ENCODE peak calls at places on chromosome 13, in seven cellular contexts. I, V, K, D, Q, E and J are unnamed samples.

GRCh38 chr13:21123956-21124355 is 52.4 kb downstream of the SKA3 start:
- DNase-seq in I (no peak), V (no peak), K (no peak), D (no peak), Q (no peak), E (no peak), J (no peak)

GRCh38 chr13:28526876-28527275 is 31.9 kb upstream of the FLT1 start:
- DNase-seq in I (no peak), V (no peak), K (no peak), D (no peak), Q (no peak), E (no peak), J (no peak)

GRCh38 chr13:95716231-95716630 is 39.3 kb downstream of the DNAJC3 start:
- DNase-seq in I (no peak), V (no peak), K (no peak), D (no peak), Q (no peak), E (no peak), J (no peak)

GRCh38 chr13:110471833-110472162 is 89.7 kb downstream of the RAB20 start:
- DNase-seq in I (no peak), V (peak; percentile 37), K (peak; percentile 90), D (peak; percentile 79), Q (peak; percentile 25), E (no peak), J (peak; percentile 67)

GRCh38 chr13:20019033-20019432 is 60.5 kb downstream of the ZMYM2 start:
- DNase-seq in I (no peak), V (no peak), K (no peak), D (no peak), Q (no peak), E (no peak), J (no peak)

GRCh38 chr13:106455777-106456176 is 79.7 kb downstream of the EFNB2 start:
- DNase-seq in I (no peak), V (no peak), K (no peak), D (no peak), Q (no peak), E (no peak), J (no peak)

GRCh38 chr13:27388236-27388635 is 36.2 kb upstream of the GTF3A start:
- DNase-seq in I (no peak), V (no peak), K (no peak), D (no peak), Q (no peak), E (no peak), J (no peak)

GRCh38 chr13:53020764-53021332 is 7.8 kb upstream of the OLFM4 start:
- DNase-seq in I (no peak), V (no peak), K (no peak), D (no peak), Q (no peak), E (no peak), J (no peak)

GRCh38 chr13:67148219-67148583 is 81.9 kb downstream of the PCDH9 start:
- DNase-seq in I (no peak), V (no peak), K (no peak), D (no peak), Q (no peak), E (peak; percentile 30), J (no peak)

GRCh38 chr13:84844473-84844872 is 954.7 kb downstream of the SLITRK6 start:
- DNase-seq in I (no peak), V (no peak), K (no peak), D (peak; percentile 17), Q (no peak), E (peak; percentile 9), J (no peak)

GRCh38 chr13:92510416-92510815 is 716.2 kb upstream of the GPC6 start:
- DNase-seq in I (no peak), V (no peak), K (no peak), D (peak; percentile 4), Q (no peak), E (peak; percentile 34), J (no peak)

GRCh38 chr13:43116242-43116641 is 92.9 kb downstream of the DNAJC15 start:
- DNase-seq in I (no peak), V (no peak), K (no peak), D (no peak), Q (no peak), E (no peak), J (no peak)

GRCh38 chr13:48783181-48783630 is 129.5 kb downstream of the CYSLTR2 start:
- DNase-seq in I (peak; percentile 31), V (peak; percentile 58), K (peak; percentile 72), D (no peak), Q (peak; percentile 65), E (peak; percentile 89), J (peak; percentile 60)

GRCh38 chr13:107586216-107586615 is 629.1 kb downstream of the LIG4 start:
- DNase-seq in I (no peak), V (no peak), K (no peak), D (no peak), Q (no peak), E (no peak), J (no peak)

GRCh38 chr13:91701975-91702374 is 303.6 kb downstream of the GPC5 start:
- DNase-seq in I (no peak), V (no peak), K (no peak), D (no peak), Q (no peak), E (no peak), J (no peak)

GRCh38 chr13:76969488-76970365 is 21.4 kb downstream of the ACOD1 start:
- DNase-seq in I (no peak), V (no peak), K (no peak), D (no peak), Q (no peak), E (peak; percentile 88), J (no peak)

GRCh38 chr13:39893808-39894207 is 238.3 kb downstream of the COG6 start:
- DNase-seq in I (no peak), V (no peak), K (no peak), D (no peak), Q (no peak), E (no peak), J (no peak)

GRCh38 chr13:31749929-31750328 is 10.6 kb downstream of the RXFP2 start:
- DNase-seq in I (no peak), V (no peak), K (no peak), D (no peak), Q (no peak), E (peak; percentile 81), J (no peak)

GRCh38 chr13:97274782-97275252 is 52.7 kb downstream of the MBNL2 start:
- DNase-seq in I (no peak), V (no peak), K (no peak), D (no peak), Q (no peak), E (peak; percentile 56), J (no peak)

GRCh38 chr13:36297600-36298338 is at the start of gene CCDC169:
- DNase-seq in I (peak; percentile 49), V (peak; percentile 66), K (peak; percentile 73), D (no peak), Q (peak; percentile 64), E (peak; percentile 29), J (peak; percentile 77)

GRCh38 chr13:58434943-58435342 is 803.4 kb downstream of the PCDH17 start:
- DNase-seq in I (no peak), V (no peak), K (no peak), D (no peak), Q (no peak), E (no peak), J (no peak)

GRCh38 chr13:98492335-98493034 is 84.4 kb downstream of the STK24 start:
- DNase-seq in I (no peak), V (no peak), K (no peak), D (no peak), Q (no peak), E (no peak), J (no peak)

GRCh38 chr13:38979891-38980627 is 10.6 kb downstream of the STOML3 start:
- DNase-seq in I (peak; percentile 79), V (peak; percentile 23), K (no peak), D (no peak), Q (no peak), E (no peak), J (peak; percentile 20)

GRCh38 chr13:39129253-39129652 is 91.0 kb downstream of the NHLRC3 start:
- DNase-seq in I (no peak), V (no peak), K (no peak), D (no peak), Q (no peak), E (no peak), J (no peak)

GRCh38 chr13:67299072-67299635 is 69.0 kb upstream of the PCDH9 start:
- DNase-seq in I (no peak), V (no peak), K (no peak), D (no peak), Q (no peak), E (peak; percentile 64), J (no peak)

GRCh38 chr13:96996097-96996496 is 1.8 kb upstream of the OXGR1 start:
- DNase-seq in I (no peak), V (no peak), K (no peak), D (no peak), Q (no peak), E (no peak), J (no peak)

GRCh38 chr13:95710313-95710712 is 33.4 kb downstream of the DNAJC3 start:
- DNase-seq in I (no peak), V (no peak), K (no peak), D (no peak), Q (no peak), E (peak; percentile 67), J (no peak)

GRCh38 chr13:82655518-82655855 is 1226.8 kb downstream of the SLITRK1 start:
- DNase-seq in I (no peak), V (no peak), K (no peak), D (no peak), Q (no peak), E (no peak), J (no peak)
- H3K27ac ChIP-seq in I (no peak overlapping the region), V (no peak overlapping the region), K (no peak overlapping the region), D (no peak overlapping the region), Q (peak overlapping the region; percentile 85), E (no peak overlapping the region), J (no peak overlapping the region)

DNA sequence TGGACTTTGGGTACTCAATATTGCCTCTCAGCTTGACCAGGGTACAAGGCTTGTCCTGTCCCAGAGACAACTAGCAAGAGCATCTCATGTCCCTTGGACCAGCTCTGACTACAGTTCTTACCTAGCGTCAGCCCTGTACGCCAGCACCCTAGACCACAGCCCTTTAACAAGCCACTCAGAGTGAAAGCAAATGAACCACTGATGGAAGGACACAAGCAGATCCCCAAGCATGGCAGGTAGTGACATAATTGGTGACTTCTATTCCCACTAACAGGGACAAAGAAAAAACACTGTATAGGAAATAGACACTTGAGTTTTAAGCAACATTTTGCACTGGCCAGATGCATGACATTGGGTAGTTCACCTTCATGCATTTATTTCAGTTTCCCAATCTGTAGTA is 8.8 kb upstream of the LRCH1 start:
- DNase-seq in I (no peak), V (no peak), K (no peak), D (no peak), Q (no peak), E (no peak), J (no peak)
- H3K27ac ChIP-seq in I (no peak overlapping the region), V (no peak overlapping the region), K (no peak overlapping the region), D (no peak overlapping the region), Q (no peak overlapping the region), E (no peak overlapping the region), J (no peak overlapping the region)

GRCh38 chr13:44575035-44575434 is 1.1 kb downstream of the TSC22D1 start:
- DNase-seq in I (no peak), V (no peak), K (no peak), D (no peak), Q (no peak), E (peak; percentile 11), J (no peak)
- H3K27ac ChIP-seq in I (no peak overlapping the region), V (peak overlapping the region; percentile 94), K (peak overlapping the region; percentile 99), D (no peak overlapping the region), Q (no peak overlapping the region), E (no peak overlapping the region), J (no peak overlapping the region)

DNA sequence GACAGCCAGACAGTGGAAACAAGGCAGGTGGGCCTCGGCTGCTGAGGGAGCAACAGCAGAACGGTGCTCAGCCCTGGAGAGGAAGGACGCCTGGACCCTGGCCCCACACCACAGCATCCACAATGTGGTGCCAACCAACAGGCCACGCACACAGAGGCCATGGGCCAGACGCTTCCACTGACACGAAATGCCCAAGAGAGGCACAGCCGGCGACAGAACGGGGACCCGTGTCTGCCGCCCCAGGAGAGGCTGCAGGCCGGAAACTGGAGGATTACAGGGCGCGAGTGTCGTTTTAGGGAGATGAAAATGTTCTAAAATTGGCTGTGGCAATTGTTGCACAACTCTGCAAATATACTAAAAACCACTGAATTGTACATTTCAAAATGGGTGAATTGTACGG is 69.7 kb downstream of the RASA3 start:
- DNase-seq in I (no peak), V (no peak), K (no peak), D (no peak), Q (no peak), E (no peak), J (no peak)
- H3K27ac ChIP-seq in I (no peak overlapping the region), V (peak overlapping the region; percentile 97), K (peak overlapping the region; percentile 93), D (no peak overlapping the region), Q (peak overlapping the region; percentile 29), E (no peak overlapping the region), J (no peak overlapping the region)